ENCODE peak calls at places on chromosomes 11 and 22, in seven cellular contexts. One of them, this sample, is unnamed.

GRCh38 chr22:19423906-19424500 is 7.5 kb downstream of the HIRA start:
- DNase-seq in H7: no peak
- DNase-seq in K562: no peak
- DNase-seq in Jurkat, Clone E6-1: no peak
- DNase-seq in fibroblast of pulmonary artery: no peak
- DNase-seq in GM23248: no peak
- DNase-seq in small intestine: peak
- DNase-seq in this sample: no peak

GRCh38 chr11:765025-765801 is 12.1 kb downstream of the GATD1 start:
- DNase-seq in Jurkat, Clone E6-1: peak
- DNase-seq in small intestine: peak
- DNase-seq in H7: peak
- DNase-seq in K562: peak
- DNase-seq in fibroblast of pulmonary artery: peak
- DNase-seq in GM23248: peak
- DNase-seq in this sample: no peak

GRCh38 chr22:50656122-50657070 is 16.2 kb upstream of the SHANK3 start:
- DNase-seq in K562: no peak
- DNase-seq in GM23248: peak
- DNase-seq in fibroblast of pulmonary artery: peak
- DNase-seq in small intestine: no peak
- DNase-seq in H7: peak
- DNase-seq in Jurkat, Clone E6-1: no peak
- DNase-seq in this sample: peak

GRCh38 chr11:26649884-26650283 is 72.0 kb downstream of the SLC5A12 start:
- DNase-seq in GM23248: peak
- DNase-seq in fibroblast of pulmonary artery: peak
- DNase-seq in small intestine: peak
- DNase-seq in K562: peak
- DNase-seq in H7: peak
- DNase-seq in Jurkat, Clone E6-1: peak
- DNase-seq in this sample: peak

GRCh38 chr11:66951927-66952337 is 6.3 kb downstream of the PC start:
- DNase-seq in GM23248: no peak
- DNase-seq in Jurkat, Clone E6-1: no peak
- DNase-seq in small intestine: no peak
- DNase-seq in K562: no peak
- DNase-seq in H7: no peak
- DNase-seq in fibroblast of pulmonary artery: peak
- DNase-seq in this sample: peak

GRCh38 chr22:17264321-17265052 is 45.3 kb upstream of the ADA2 start:
- DNase-seq in GM23248: peak
- DNase-seq in H7: peak
- DNase-seq in fibroblast of pulmonary artery: peak
- DNase-seq in K562: no peak
- DNase-seq in Jurkat, Clone E6-1: no peak
- DNase-seq in small intestine: no peak
- DNase-seq in this sample: peak

GRCh38 chr11:131868769-131869482 is 498.5 kb downstream of the NTM start:
- DNase-seq in small intestine: no peak
- DNase-seq in fibroblast of pulmonary artery: no peak
- DNase-seq in H7: no peak
- DNase-seq in Jurkat, Clone E6-1: no peak
- DNase-seq in K562: no peak
- DNase-seq in GM23248: no peak
- DNase-seq in this sample: peak

GRCh38 chr11:106231591-106231990 is 154.1 kb downstream of the AASDHPPT start:
- DNase-seq in GM23248: peak
- DNase-seq in H7: no peak
- DNase-seq in K562: no peak
- DNase-seq in Jurkat, Clone E6-1: no peak
- DNase-seq in small intestine: no peak
- DNase-seq in fibroblast of pulmonary artery: peak
- DNase-seq in this sample: no peak

GRCh38 chr11:95231881-95232605 is 1.0 kb upstream of the SESN3 start:
- DNase-seq in fibroblast of pulmonary artery: peak
- DNase-seq in small intestine: peak
- DNase-seq in H7: peak
- DNase-seq in K562: no peak
- DNase-seq in GM23248: peak
- DNase-seq in Jurkat, Clone E6-1: no peak
- DNase-seq in this sample: no peak

GRCh38 chr11:2477254-2477653 is 32.4 kb downstream of the KCNQ1 start:
- DNase-seq in small intestine: no peak
- DNase-seq in H7: no peak
- DNase-seq in K562: no peak
- DNase-seq in fibroblast of pulmonary artery: no peak
- DNase-seq in GM23248: no peak
- DNase-seq in Jurkat, Clone E6-1: no peak
- DNase-seq in this sample: no peak

GRCh38 chr11:46346886-46347636 is at the start of gene DGKZ:
- DNase-seq in fibroblast of pulmonary artery: peak
- DNase-seq in GM23248: peak
- DNase-seq in K562: peak
- DNase-seq in Jurkat, Clone E6-1: peak
- DNase-seq in small intestine: peak
- DNase-seq in H7: peak
- DNase-seq in this sample: no peak

GRCh38 chr11:115872418-115872817 is 368.2 kb upstream of the CADM1 start:
- DNase-seq in H7: no peak
- DNase-seq in fibroblast of pulmonary artery: no peak
- DNase-seq in small intestine: no peak
- DNase-seq in K562: no peak
- DNase-seq in GM23248: no peak
- DNase-seq in Jurkat, Clone E6-1: no peak
- DNase-seq in this sample: no peak

GRCh38 chr11:396948-397548 is 3.0 kb downstream of the PKP3 start:
- DNase-seq in fibroblast of pulmonary artery: peak
- DNase-seq in GM23248: peak
- DNase-seq in H7: peak
- DNase-seq in Jurkat, Clone E6-1: no peak
- DNase-seq in small intestine: no peak
- DNase-seq in K562: no peak
- DNase-seq in this sample: no peak

GRCh38 chr11:118927554-118928107 is 1.9 kb upstream of the BCL9L start:
- DNase-seq in small intestine: no peak
- DNase-seq in H7: peak
- DNase-seq in GM23248: peak
- DNase-seq in fibroblast of pulmonary artery: no peak
- DNase-seq in K562: no peak
- DNase-seq in Jurkat, Clone E6-1: no peak
- DNase-seq in this sample: no peak

DNA sequence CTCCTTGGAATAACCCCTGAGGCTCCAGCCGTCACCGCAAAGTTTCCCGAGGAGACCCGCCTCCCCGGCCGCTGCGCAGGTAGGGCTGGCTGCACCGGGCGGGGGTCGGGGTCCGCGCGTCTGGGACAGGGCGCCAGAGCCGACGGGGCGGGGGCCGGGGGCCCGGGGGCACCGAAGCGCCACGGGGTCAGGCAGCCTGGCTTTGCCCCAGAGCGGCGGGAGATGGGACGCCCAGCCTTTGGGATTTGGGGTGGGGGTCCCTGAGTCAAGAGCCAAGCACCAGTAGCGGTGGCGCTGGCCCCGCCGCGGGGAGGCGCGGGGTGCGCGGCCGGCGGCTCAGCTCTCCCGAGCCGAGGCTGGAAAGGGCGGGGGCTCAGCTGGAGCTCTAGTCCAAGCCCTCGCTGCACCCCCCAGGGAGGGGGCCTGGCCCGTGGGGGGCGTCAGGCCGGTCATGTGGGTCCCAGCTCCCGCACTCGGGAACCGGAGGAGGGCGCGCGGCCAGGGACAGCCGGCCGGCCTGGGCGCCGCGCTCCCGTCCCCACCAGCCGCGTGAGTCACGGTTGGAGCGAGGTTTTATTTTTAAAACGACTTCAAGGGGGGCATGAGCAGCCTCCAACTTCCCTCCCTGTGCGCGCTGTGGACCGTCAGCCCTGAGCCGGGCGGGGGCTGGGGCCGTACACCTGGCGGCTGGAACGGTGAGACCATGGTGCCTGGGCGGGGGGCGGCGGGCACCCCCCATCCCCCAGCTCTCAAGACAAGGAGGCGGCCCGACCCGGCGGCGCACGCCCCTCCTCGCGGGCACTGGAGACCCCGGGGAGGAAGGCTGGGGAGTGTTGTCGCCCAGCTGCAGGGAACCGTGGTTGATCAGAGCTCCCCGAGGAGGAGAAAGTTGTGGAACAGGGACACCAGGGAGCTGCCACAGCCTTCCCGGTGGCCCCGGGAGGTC is 623 bp downstream of the FLRT1 start:
- DNase-seq in K562: peak
- DNase-seq in Jurkat, Clone E6-1: no peak
- DNase-seq in GM23248: peak
- DNase-seq in fibroblast of pulmonary artery: peak
- DNase-seq in H7: peak
- DNase-seq in small intestine: no peak
- DNase-seq in this sample: no peak
- H3K4me3 ChIP-seq in K562: no peak
- H3K4me3 ChIP-seq in Jurkat, Clone E6-1: no peak
- H3K4me3 ChIP-seq in GM23248: peak
- H3K4me3 ChIP-seq in fibroblast of pulmonary artery: peak
- H3K4me3 ChIP-seq in H7: peak
- H3K4me3 ChIP-seq in small intestine: peak
- H3K4me3 ChIP-seq in this sample: peak

GRCh38 chr22:39662677-39663034 is 92.1 kb downstream of the CACNA1I start:
- DNase-seq in K562: no peak
- DNase-seq in fibroblast of pulmonary artery: no peak
- DNase-seq in H7: no peak
- DNase-seq in GM23248: no peak
- DNase-seq in Jurkat, Clone E6-1: no peak
- DNase-seq in small intestine: no peak
- DNase-seq in this sample: no peak
- H3K4me3 ChIP-seq in K562: peak
- H3K4me3 ChIP-seq in fibroblast of pulmonary artery: no peak
- H3K4me3 ChIP-seq in H7: peak
- H3K4me3 ChIP-seq in GM23248: no peak
- H3K4me3 ChIP-seq in Jurkat, Clone E6-1: no peak
- H3K4me3 ChIP-seq in small intestine: peak
- H3K4me3 ChIP-seq in this sample: no peak

DNA sequence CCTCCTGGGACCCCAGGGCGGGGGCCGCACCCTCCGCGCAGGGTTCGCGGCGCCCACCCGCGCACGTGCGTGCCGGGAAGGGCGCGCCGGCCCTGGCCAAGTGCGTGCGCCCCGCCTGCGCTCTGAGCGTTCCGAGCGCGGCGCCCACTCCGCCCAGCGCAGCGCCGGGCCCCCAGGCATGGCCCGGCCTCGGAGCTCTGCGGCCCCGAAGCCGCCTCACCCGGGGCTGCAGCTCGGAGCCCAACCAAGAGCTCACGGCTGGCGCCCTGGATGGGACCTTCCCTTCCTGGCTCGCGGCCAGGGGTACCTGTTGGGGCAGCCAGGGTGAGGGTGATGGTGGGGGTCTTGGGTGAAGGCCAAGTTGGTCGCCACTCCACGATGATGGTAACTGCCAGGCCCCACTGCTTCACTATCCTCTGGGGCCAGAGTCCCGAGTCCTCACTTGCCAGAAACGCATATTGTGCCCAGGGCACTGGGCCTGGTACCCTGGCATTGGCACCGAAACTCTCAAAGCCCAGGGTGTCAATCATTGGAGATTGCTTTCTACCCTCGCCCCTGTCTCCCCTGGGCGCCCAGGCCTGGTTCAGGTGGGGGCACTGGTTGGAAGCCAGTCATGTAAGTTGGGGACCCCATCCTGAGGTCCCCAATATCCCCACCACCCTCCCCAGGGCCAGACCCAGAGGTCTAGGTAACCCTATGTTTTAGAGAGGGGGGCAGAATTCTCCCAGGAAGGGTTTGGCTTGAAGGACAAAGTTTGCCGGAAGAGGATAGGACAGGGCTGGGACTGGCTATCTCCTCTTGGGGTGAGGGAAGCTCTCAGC is 889 bp downstream of the ANO1 start:
- DNase-seq in fibroblast of pulmonary artery: no peak
- DNase-seq in H7: peak
- DNase-seq in GM23248: no peak
- DNase-seq in small intestine: no peak
- DNase-seq in K562: no peak
- DNase-seq in Jurkat, Clone E6-1: no peak
- DNase-seq in this sample: no peak
- H3K4me3 ChIP-seq in fibroblast of pulmonary artery: no peak
- H3K4me3 ChIP-seq in H7: peak
- H3K4me3 ChIP-seq in GM23248: no peak
- H3K4me3 ChIP-seq in small intestine: no peak
- H3K4me3 ChIP-seq in K562: no peak
- H3K4me3 ChIP-seq in Jurkat, Clone E6-1: no peak
- H3K4me3 ChIP-seq in this sample: no peak

GRCh38 chr22:36816635-36817428 is at the start of gene PVALB:
- DNase-seq in small intestine: peak
- DNase-seq in fibroblast of pulmonary artery: peak
- DNase-seq in K562: peak
- DNase-seq in GM23248: peak
- DNase-seq in H7: peak
- DNase-seq in Jurkat, Clone E6-1: no peak
- DNase-seq in this sample: no peak

GRCh38 chr22:36816338-36816634 is 549 bp downstream of the PVALB start:
- DNase-seq in Jurkat, Clone E6-1: no peak
- DNase-seq in H7: peak
- DNase-seq in GM23248: peak
- DNase-seq in small intestine: no peak
- DNase-seq in K562: no peak
- DNase-seq in fibroblast of pulmonary artery: no peak
- DNase-seq in this sample: no peak

GRCh38 chr22:36817429-36817783 is 571 bp upstream of the PVALB start:
- DNase-seq in Jurkat, Clone E6-1: no peak
- DNase-seq in small intestine: no peak
- DNase-seq in GM23248: no peak
- DNase-seq in H7: peak
- DNase-seq in fibroblast of pulmonary artery: no peak
- DNase-seq in K562: no peak
- DNase-seq in this sample: no peak

GRCh38 chr22:36814796-36815195 is 2.0 kb downstream of the PVALB start:
- DNase-seq in GM23248: no peak
- DNase-seq in H7: peak
- DNase-seq in K562: no peak
- DNase-seq in fibroblast of pulmonary artery: no peak
- DNase-seq in Jurkat, Clone E6-1: no peak
- DNase-seq in small intestine: no peak
- DNase-seq in this sample: no peak

DNA sequence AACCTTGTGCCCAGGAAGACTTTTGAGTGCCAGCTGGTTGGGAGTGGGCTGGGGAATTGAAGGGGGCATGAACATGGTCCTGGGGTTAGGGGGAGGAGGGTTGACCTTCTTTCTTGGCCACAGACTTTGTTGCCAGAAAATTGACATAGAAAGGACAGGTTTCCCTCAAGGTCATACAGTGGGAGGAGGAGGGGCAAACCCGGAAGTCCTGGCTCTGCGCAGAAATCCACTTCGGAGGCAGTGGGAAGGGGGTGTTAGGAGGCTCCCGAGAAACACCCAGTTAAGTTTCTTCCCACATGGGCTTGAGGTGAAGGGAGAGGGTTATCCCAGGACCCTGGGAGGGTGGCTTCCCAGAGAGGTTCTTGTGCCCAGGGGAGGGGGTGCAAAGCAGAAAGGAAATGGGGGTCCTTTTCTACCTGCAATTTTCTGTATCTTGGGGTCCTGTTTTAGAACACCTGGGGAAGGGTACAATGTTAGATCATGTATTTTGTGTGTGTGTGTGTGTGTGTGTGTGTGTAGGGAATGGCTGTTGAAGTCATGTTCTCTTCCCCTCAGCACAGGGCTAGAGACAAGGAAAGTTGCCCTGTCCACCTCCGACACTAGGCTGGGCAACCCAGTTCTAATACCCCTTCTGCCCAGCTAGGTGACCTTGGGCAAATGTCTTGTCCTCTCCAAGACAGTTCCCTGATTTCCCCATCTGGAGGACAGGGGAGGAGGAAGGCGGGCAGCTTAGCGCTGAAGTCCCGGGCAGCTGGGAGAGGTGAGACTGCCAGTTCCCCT is 1.1 kb downstream of the PVALB start:
- DNase-seq in GM23248: no peak
- DNase-seq in small intestine: no peak
- DNase-seq in H7: peak
- DNase-seq in K562: no peak
- DNase-seq in Jurkat, Clone E6-1: no peak
- DNase-seq in fibroblast of pulmonary artery: no peak
- DNase-seq in this sample: no peak
- H3K4me3 ChIP-seq in GM23248: no peak
- H3K4me3 ChIP-seq in small intestine: no peak
- H3K4me3 ChIP-seq in H7: peak
- H3K4me3 ChIP-seq in K562: no peak
- H3K4me3 ChIP-seq in Jurkat, Clone E6-1: no peak
- H3K4me3 ChIP-seq in fibroblast of pulmonary artery: no peak
- H3K4me3 ChIP-seq in this sample: no peak

This sample was measured in skeletal muscle cell.